ENCODE peak calls at places on chromosome 22, in ten cellular contexts. W, A, K, Q, J, N, T, M, I and D are unnamed samples.

GRCh38 chr22:39176673-39177455 is 24.4 kb upstream of the CBX7 start:
- DNase-seq in W (no peak), A (peak; percentile 26), K (peak; percentile 38), Q (no peak), J (no peak), N (peak; percentile 64), T (no peak), M (peak; percentile 22), I (no peak), D (no peak)

GRCh38 chr22:44133901-44134511 is 46.7 kb upstream of the PARVG start:
- DNase-seq in W (no peak), A (peak; percentile 65), K (no peak), Q (no peak), J (no peak), N (peak; percentile 65), T (no peak), M (no peak), I (no peak), D (no peak)

GRCh38 chr22:46546466-46547178 is 9.2 kb upstream of the CELSR1 start:
- DNase-seq in W (no peak), A (peak; percentile 42), K (peak; percentile 72), Q (no peak), J (no peak), N (no peak), T (no peak), M (peak; percentile 94), I (no peak), D (peak; percentile 34)

GRCh38 chr22:45318558-45319318 is 9.0 kb downstream of the FAM118A start:
- DNase-seq in W (peak; percentile 41), A (peak; percentile 68), K (no peak), Q (no peak), J (peak; percentile 36), N (no peak), T (peak; percentile 25), M (peak; percentile 4), I (no peak), D (peak; percentile 51)

GRCh38 chr22:44399196-44399837 is 86.6 kb upstream of the SHISAL1 start:
- DNase-seq in W (no peak), A (no peak), K (no peak), Q (peak; percentile 49), J (no peak), N (peak; percentile 40), T (no peak), M (no peak), I (no peak), D (no peak)

GRCh38 chr22:50236731-50237409 is 8.0 kb downstream of the TUBGCP6 start:
- DNase-seq in W (no peak), A (peak; percentile 59), K (no peak), Q (peak; percentile 48), J (no peak), N (no peak), T (no peak), M (no peak), I (no peak), D (peak; percentile 27)

GRCh38 chr22:36237462-36238347 is 1.6 kb downstream of the APOL2 start:
- DNase-seq in W (peak; percentile 29), A (peak; percentile 41), K (no peak), Q (peak; percentile 81), J (no peak), N (no peak), T (no peak), M (peak; percentile 38), I (no peak), D (peak; percentile 60)

GRCh38 chr22:35783943-35784614 is 66.4 kb downstream of the APOL5 start:
- DNase-seq in W (no peak), A (no peak), K (peak; percentile 94), Q (no peak), J (no peak), N (no peak), T (no peak), M (peak; percentile 98), I (no peak), D (no peak)

GRCh38 chr22:25368271-25368670 is 148.8 kb downstream of the CRYBB2 start:
- DNase-seq in W (no peak), A (peak; percentile 45), K (peak; percentile 76), Q (no peak), J (no peak), N (no peak), T (no peak), M (peak; percentile 33), I (no peak), D (peak; percentile 71)

GRCh38 chr22:31650391-31650790 is 11.6 kb downstream of the PISD start:
- DNase-seq in W (no peak), A (no peak), K (peak; percentile 88), Q (no peak), J (no peak), N (no peak), T (no peak), M (peak; percentile 91), I (no peak), D (peak; percentile 90)

GRCh38 chr22:41350087-41350486 is 31.7 kb upstream of the TEF start:
- DNase-seq in W (no peak), A (no peak), K (peak; percentile 29), Q (no peak), J (no peak), N (no peak), T (no peak), M (no peak), I (no peak), D (no peak)